ENCODE peak calls at places on chromosomes 2 and 18, in six cellular contexts. One of them, this sample, is unnamed.

GRCh38 chr18:25825066-25825465 is 265.3 kb downstream of the SS18 start:
- DNase-seq in aorta: no peak
- DNase-seq in CD8-positive, alpha-beta T cell: no peak
- DNase-seq in left lung: no peak
- DNase-seq in HFF-Myc: no peak
- DNase-seq in fibroblast of the aortic adventitia: no peak
- DNase-seq in this sample: no peak

GRCh38 chr2:85019121-85019520 is 48.2 kb downstream of the KCMF1 start:
- DNase-seq in left lung: no peak
- DNase-seq in CD8-positive, alpha-beta T cell: no peak
- DNase-seq in aorta: no peak
- DNase-seq in fibroblast of the aortic adventitia: no peak
- DNase-seq in HFF-Myc: no peak
- DNase-seq in this sample: no peak

GRCh38 chr2:238585836-238586821 is 159.4 kb downstream of the ASB1 start:
- DNase-seq in CD8-positive, alpha-beta T cell: no peak
- DNase-seq in aorta: no peak
- DNase-seq in fibroblast of the aortic adventitia: no peak
- DNase-seq in HFF-Myc: no peak
- DNase-seq in left lung: peak
- DNase-seq in this sample: no peak

GRCh38 chr2:44582363-44583008 is 220.7 kb downstream of the CAMKMT start:
- DNase-seq in HFF-Myc: no peak
- DNase-seq in aorta: no peak
- DNase-seq in left lung: no peak
- DNase-seq in fibroblast of the aortic adventitia: peak
- DNase-seq in CD8-positive, alpha-beta T cell: no peak
- DNase-seq in this sample: no peak

GRCh38 chr18:54947115-54947514 is 12.1 kb downstream of the CCDC68 start:
- DNase-seq in aorta: no peak
- DNase-seq in fibroblast of the aortic adventitia: peak
- DNase-seq in CD8-positive, alpha-beta T cell: no peak
- DNase-seq in left lung: no peak
- DNase-seq in HFF-Myc: no peak
- DNase-seq in this sample: no peak

GRCh38 chr2:214297424-214297823 is 113.4 kb upstream of the VWC2L start:
- DNase-seq in left lung: no peak
- DNase-seq in CD8-positive, alpha-beta T cell: no peak
- DNase-seq in fibroblast of the aortic adventitia: no peak
- DNase-seq in HFF-Myc: no peak
- DNase-seq in aorta: no peak
- DNase-seq in this sample: no peak

GRCh38 chr18:39764848-39765247 is 2190.2 kb upstream of the PIK3C3 start:
- DNase-seq in CD8-positive, alpha-beta T cell: no peak
- DNase-seq in left lung: no peak
- DNase-seq in aorta: no peak
- DNase-seq in fibroblast of the aortic adventitia: no peak
- DNase-seq in HFF-Myc: no peak
- DNase-seq in this sample: no peak

GRCh38 chr2:196511258-196511971 is 128.1 kb upstream of the CCDC150 start:
- DNase-seq in CD8-positive, alpha-beta T cell: no peak
- DNase-seq in left lung: no peak
- DNase-seq in aorta: no peak
- DNase-seq in HFF-Myc: no peak
- DNase-seq in fibroblast of the aortic adventitia: no peak
- DNase-seq in this sample: no peak

GRCh38 chr2:23563673-23564617 is 179.0 kb downstream of the KLHL29 start:
- DNase-seq in fibroblast of the aortic adventitia: peak
- DNase-seq in HFF-Myc: peak
- DNase-seq in aorta: peak
- DNase-seq in left lung: no peak
- DNase-seq in CD8-positive, alpha-beta T cell: no peak
- DNase-seq in this sample: peak

GRCh38 chr2:204468689-204469429 is 76.4 kb upstream of the PARD3B start:
- DNase-seq in fibroblast of the aortic adventitia: peak
- DNase-seq in left lung: no peak
- DNase-seq in HFF-Myc: peak
- DNase-seq in CD8-positive, alpha-beta T cell: no peak
- DNase-seq in aorta: no peak
- DNase-seq in this sample: peak

GRCh38 chr2:68837861-68838341 is 33.3 kb downstream of the BMP10 start:
- DNase-seq in CD8-positive, alpha-beta T cell: no peak
- DNase-seq in aorta: no peak
- DNase-seq in HFF-Myc: peak
- DNase-seq in fibroblast of the aortic adventitia: peak
- DNase-seq in left lung: no peak
- DNase-seq in this sample: no peak

GRCh38 chr18:3230401-3231334 is 10.9 kb upstream of the MYOM1 start:
- DNase-seq in aorta: no peak
- DNase-seq in left lung: no peak
- DNase-seq in CD8-positive, alpha-beta T cell: no peak
- DNase-seq in fibroblast of the aortic adventitia: no peak
- DNase-seq in HFF-Myc: no peak
- DNase-seq in this sample: peak

GRCh38 chr2:7269993-7270392 is 352.8 kb downstream of the RNF144A start:
- DNase-seq in fibroblast of the aortic adventitia: no peak
- DNase-seq in HFF-Myc: no peak
- DNase-seq in aorta: no peak
- DNase-seq in CD8-positive, alpha-beta T cell: no peak
- DNase-seq in left lung: no peak
- DNase-seq in this sample: no peak

GRCh38 chr18:34783485-34783884 is 73.4 kb downstream of the DTNA start:
- DNase-seq in CD8-positive, alpha-beta T cell: no peak
- DNase-seq in left lung: no peak
- DNase-seq in aorta: no peak
- DNase-seq in HFF-Myc: no peak
- DNase-seq in fibroblast of the aortic adventitia: peak
- DNase-seq in this sample: no peak

GRCh38 chr2:78817430-78817829 is 208.1 kb upstream of the REG3G start:
- DNase-seq in left lung: no peak
- DNase-seq in HFF-Myc: no peak
- DNase-seq in CD8-positive, alpha-beta T cell: no peak
- DNase-seq in aorta: no peak
- DNase-seq in fibroblast of the aortic adventitia: no peak
- DNase-seq in this sample: no peak

GRCh38 chr2:63617360-63617759 is 28.6 kb downstream of the MDH1 start:
- DNase-seq in aorta: no peak
- DNase-seq in fibroblast of the aortic adventitia: no peak
- DNase-seq in CD8-positive, alpha-beta T cell: no peak
- DNase-seq in HFF-Myc: no peak
- DNase-seq in left lung: no peak
- DNase-seq in this sample: no peak

GRCh38 chr18:79819064-79819725 is 21.5 kb downstream of the KCNG2 start:
- DNase-seq in CD8-positive, alpha-beta T cell: no peak
- DNase-seq in fibroblast of the aortic adventitia: no peak
- DNase-seq in HFF-Myc: no peak
- DNase-seq in aorta: no peak
- DNase-seq in left lung: peak
- DNase-seq in this sample: no peak

GRCh38 chr2:14675489-14675888 is 43.0 kb downstream of the LRATD1 start:
- DNase-seq in CD8-positive, alpha-beta T cell: no peak
- DNase-seq in left lung: no peak
- DNase-seq in aorta: no peak
- DNase-seq in fibroblast of the aortic adventitia: no peak
- DNase-seq in HFF-Myc: no peak
- DNase-seq in this sample: no peak

GRCh38 chr18:14969507-14969906 is 221.5 kb downstream of the ANKRD30B start:
- DNase-seq in CD8-positive, alpha-beta T cell: no peak
- DNase-seq in aorta: no peak
- DNase-seq in HFF-Myc: no peak
- DNase-seq in left lung: no peak
- DNase-seq in fibroblast of the aortic adventitia: no peak
- DNase-seq in this sample: no peak

GRCh38 chr2:160970052-160970846 is 190.0 kb upstream of the TANK start:
- DNase-seq in CD8-positive, alpha-beta T cell: no peak
- DNase-seq in left lung: no peak
- DNase-seq in aorta: no peak
- DNase-seq in fibroblast of the aortic adventitia: peak
- DNase-seq in HFF-Myc: peak
- DNase-seq in this sample: peak
- H3K4me3 ChIP-seq in CD8-positive, alpha-beta T cell: no peak
- H3K4me3 ChIP-seq in left lung: no peak
- H3K4me3 ChIP-seq in aorta: no peak
- H3K4me3 ChIP-seq in fibroblast of the aortic adventitia: peak
- H3K4me3 ChIP-seq in HFF-Myc: no peak
- H3K4me3 ChIP-seq in this sample: no peak

DNA sequence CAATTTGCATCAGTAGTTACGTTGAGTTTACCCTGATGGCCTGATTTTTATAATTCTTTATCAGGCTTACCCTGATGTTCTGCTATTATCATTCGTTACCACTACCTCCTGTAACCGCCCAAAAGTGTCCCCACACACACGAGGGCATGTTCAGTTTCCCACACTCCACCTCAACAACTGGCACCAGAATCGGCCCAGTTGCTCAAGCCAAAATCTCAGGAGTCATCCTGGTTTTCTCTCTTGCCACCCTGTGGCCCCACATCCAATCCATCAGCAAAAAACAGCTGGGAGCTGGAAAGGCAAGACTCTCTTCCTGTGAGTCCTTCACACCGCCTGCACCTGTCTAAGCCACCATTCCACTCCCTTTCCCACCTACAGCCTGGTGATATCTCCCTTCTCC is 102.9 kb upstream of the RAB6C start:
- DNase-seq in CD8-positive, alpha-beta T cell: peak
- DNase-seq in aorta: no peak
- DNase-seq in fibroblast of the aortic adventitia: no peak
- DNase-seq in HFF-Myc: no peak
- DNase-seq in left lung: no peak
- DNase-seq in this sample: no peak
- H3K4me3 ChIP-seq in CD8-positive, alpha-beta T cell: peak
- H3K4me3 ChIP-seq in aorta: peak
- H3K4me3 ChIP-seq in fibroblast of the aortic adventitia: peak
- H3K4me3 ChIP-seq in HFF-Myc: peak
- H3K4me3 ChIP-seq in left lung: peak
- H3K4me3 ChIP-seq in this sample: peak

DNA sequence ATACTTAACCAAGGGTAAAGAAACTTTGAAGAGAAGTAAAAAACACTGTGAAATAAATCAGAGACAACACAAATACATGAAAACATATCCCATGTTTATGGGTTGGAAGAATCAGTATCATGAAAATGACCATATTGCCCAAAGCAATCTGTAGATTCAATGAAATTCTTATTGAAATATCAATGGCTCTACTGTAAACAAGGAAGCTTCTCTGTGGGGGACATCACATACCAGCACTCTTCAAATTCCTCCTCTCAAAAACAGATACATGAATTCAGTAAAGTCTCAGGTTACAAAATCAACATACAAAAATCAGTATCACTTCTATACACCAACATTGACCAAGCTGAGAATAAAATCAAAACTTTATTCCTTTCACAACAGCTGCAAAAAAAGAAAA is 63.5 kb upstream of the CNTNAP5 start:
- DNase-seq in left lung: no peak
- DNase-seq in aorta: no peak
- DNase-seq in CD8-positive, alpha-beta T cell: no peak
- DNase-seq in HFF-Myc: no peak
- DNase-seq in fibroblast of the aortic adventitia: no peak
- DNase-seq in this sample: no peak
- H3K4me3 ChIP-seq in left lung: no peak
- H3K4me3 ChIP-seq in aorta: no peak
- H3K4me3 ChIP-seq in CD8-positive, alpha-beta T cell: no peak
- H3K4me3 ChIP-seq in HFF-Myc: no peak
- H3K4me3 ChIP-seq in fibroblast of the aortic adventitia: no peak
- H3K4me3 ChIP-seq in this sample: no peak

GRCh38 chr2:145750074-145750473 is 1230.2 kb upstream of the ZEB2 start:
- DNase-seq in CD8-positive, alpha-beta T cell: no peak
- DNase-seq in fibroblast of the aortic adventitia: peak
- DNase-seq in aorta: no peak
- DNase-seq in HFF-Myc: no peak
- DNase-seq in left lung: no peak
- DNase-seq in this sample: no peak
- H3K4me3 ChIP-seq in CD8-positive, alpha-beta T cell: no peak
- H3K4me3 ChIP-seq in fibroblast of the aortic adventitia: no peak
- H3K4me3 ChIP-seq in aorta: no peak
- H3K4me3 ChIP-seq in HFF-Myc: no peak
- H3K4me3 ChIP-seq in left lung: no peak
- H3K4me3 ChIP-seq in this sample: no peak

DNA sequence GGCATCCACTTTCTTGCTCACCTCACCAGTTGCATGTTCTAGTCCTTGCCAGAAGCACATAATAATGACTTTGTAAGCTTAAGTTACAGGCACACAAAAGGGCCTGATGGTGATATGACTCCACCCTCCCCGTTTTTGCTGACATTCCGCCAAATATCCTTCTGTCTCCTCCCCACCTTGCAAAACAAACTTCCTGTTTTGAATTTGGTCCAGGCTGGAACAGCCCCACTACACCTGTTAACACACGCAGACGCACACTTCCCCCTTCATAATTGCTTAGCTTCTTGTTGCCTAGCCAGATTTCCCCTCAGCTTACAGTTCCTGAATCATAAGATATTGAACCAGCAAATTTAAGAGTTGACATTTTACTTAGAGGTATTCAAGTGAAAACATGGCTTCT is at the start of gene MGAT5:
- DNase-seq in HFF-Myc: no peak
- DNase-seq in aorta: no peak
- DNase-seq in CD8-positive, alpha-beta T cell: no peak
- DNase-seq in left lung: no peak
- DNase-seq in fibroblast of the aortic adventitia: no peak
- DNase-seq in this sample: no peak
- H3K4me3 ChIP-seq in HFF-Myc: no peak
- H3K4me3 ChIP-seq in aorta: no peak
- H3K4me3 ChIP-seq in CD8-positive, alpha-beta T cell: no peak
- H3K4me3 ChIP-seq in left lung: no peak
- H3K4me3 ChIP-seq in fibroblast of the aortic adventitia: no peak
- H3K4me3 ChIP-seq in this sample: no peak

GRCh38 chr2:235676536-235676799 is 182.6 kb downstream of the AGAP1 start:
- DNase-seq in HFF-Myc: no peak
- DNase-seq in CD8-positive, alpha-beta T cell: no peak
- DNase-seq in left lung: no peak
- DNase-seq in aorta: no peak
- DNase-seq in fibroblast of the aortic adventitia: no peak
- DNase-seq in this sample: no peak
- H3K4me3 ChIP-seq in HFF-Myc: no peak
- H3K4me3 ChIP-seq in CD8-positive, alpha-beta T cell: no peak
- H3K4me3 ChIP-seq in left lung: no peak
- H3K4me3 ChIP-seq in aorta: no peak
- H3K4me3 ChIP-seq in fibroblast of the aortic adventitia: no peak
- H3K4me3 ChIP-seq in this sample: no peak

GRCh38 chr2:26691881-26692813 is at the start of gene KCNK3:
- DNase-seq in left lung: peak
- DNase-seq in aorta: peak
- DNase-seq in fibroblast of the aortic adventitia: no peak
- DNase-seq in HFF-Myc: no peak
- DNase-seq in CD8-positive, alpha-beta T cell: peak
- DNase-seq in this sample: peak
- H3K4me3 ChIP-seq in left lung: no peak
- H3K4me3 ChIP-seq in aorta: peak
- H3K4me3 ChIP-seq in fibroblast of the aortic adventitia: peak
- H3K4me3 ChIP-seq in HFF-Myc: no peak
- H3K4me3 ChIP-seq in CD8-positive, alpha-beta T cell: no peak
- H3K4me3 ChIP-seq in this sample: no peak

This sample was measured in MG63.